ENCODE peak calls at places on chromosomes 3 and 15, in six cellular contexts. G is A549, Z is mesendoderm, Y is BE2C, C is aorta, B is tibial nerve. P is an unnamed sample.

GRCh38 chr3:95394286-95394685 is 1331.4 kb downstream of the NSUN3 start:
- DNase-seq in B (no peak), Z (no peak), G (no peak), C (no peak), Y (no peak), P (no peak)

GRCh38 chr15:98549003-98549402 is 99.3 kb upstream of the IGF1R start:
- DNase-seq in Z (no peak), Y (no peak), B (no peak), G (no peak), C (no peak), P (no peak)

GRCh38 chr15:47517737-47518136 is 199.6 kb upstream of the SEMA6D start:
- DNase-seq in B (no peak), C (no peak), Y (no peak), G (no peak), Z (no peak), P (no peak)

GRCh38 chr3:68018275-68018674 is 363.9 kb upstream of the SUCLG2 start:
- DNase-seq in Z (no peak), C (no peak), G (no peak), B (no peak), Y (no peak), P (no peak)

GRCh38 chr3:155701882-155702465 is 42.9 kb downstream of the PLCH1 start:
- DNase-seq in G (peak; percentile 36), B (peak; percentile 43), Y (no peak), C (no peak), Z (peak; percentile 67), P (no peak)

GRCh38 chr15:42405876-42406482 is 46.7 kb downstream of the CAPN3 start:
- DNase-seq in C (no peak), Y (no peak), B (no peak), G (no peak), Z (no peak), P (no peak)

GRCh38 chr15:60179786-60180391 is 175.8 kb downstream of the FOXB1 start:
- DNase-seq in G (peak; percentile 50), C (no peak), Z (peak; percentile 49), Y (peak; percentile 24), B (peak; percentile 31), P (no peak)

GRCh38 chr3:112086857-112087524 is 802 bp downstream of the C3orf52 start:
- DNase-seq in Y (no peak), Z (no peak), C (no peak), B (no peak), G (peak; percentile 37), P (no peak)

GRCh38 chr15:51312754-51313390 is 25.5 kb downstream of the CYP19A1 start:
- DNase-seq in B (no peak), C (no peak), Z (no peak), G (no peak), Y (no peak), P (no peak)

GRCh38 chr3:124429129-124429815 is 301.0 kb upstream of the UMPS start:
- DNase-seq in Y (no peak), Z (peak; percentile 79), B (no peak), G (peak; percentile 10), C (no peak), P (no peak)

GRCh38 chr3:110814170-110815007 is 257.2 kb upstream of the NECTIN3 start:
- DNase-seq in C (no peak), B (no peak), Z (peak; percentile 14), Y (no peak), G (no peak), P (no peak)

GRCh38 chr3:39196034-39196433 is 3.6 kb upstream of the XIRP1 start:
- DNase-seq in Z (no peak), B (no peak), Y (no peak), G (no peak), C (no peak), P (no peak)

GRCh38 chr3:112030911-112031310 is 3.6 kb upstream of the TMPRSS7 start:
- DNase-seq in B (no peak), Y (no peak), Z (no peak), G (no peak), C (no peak), P (no peak)

GRCh38 chr3:196323016-196323415 is 5.0 kb upstream of the DYNLT2B start:
- DNase-seq in G (no peak), C (no peak), Z (no peak), B (no peak), Y (no peak), P (no peak)

GRCh38 chr3:124691599-124691998 is 38.7 kb upstream of the UMPS start:
- DNase-seq in C (no peak), Z (no peak), G (no peak), Y (peak; percentile 15), B (no peak), P (no peak)

GRCh38 chr3:134976948-134977347 is 181.9 kb downstream of the EPHB1 start:
- DNase-seq in C (no peak), G (no peak), Z (peak; percentile 37), Y (no peak), B (no peak), P (no peak)

GRCh38 chr3:30611613-30612421 is 5.4 kb downstream of the TGFBR2 start:
- DNase-seq in B (no peak), Z (peak; percentile 47), Y (no peak), C (no peak), G (peak; percentile 57), P (no peak)

GRCh38 chr15:69164807-69165636 is 4.6 kb downstream of the GLCE start:
- DNase-seq in B (no peak), G (no peak), Z (no peak), Y (no peak), C (no peak), P (no peak)

GRCh38 chr3:45756055-45756454 is 40.3 kb downstream of the SLC6A20 start:
- DNase-seq in Z (peak; percentile 62), B (no peak), C (no peak), G (no peak), Y (no peak), P (no peak)

DNA sequence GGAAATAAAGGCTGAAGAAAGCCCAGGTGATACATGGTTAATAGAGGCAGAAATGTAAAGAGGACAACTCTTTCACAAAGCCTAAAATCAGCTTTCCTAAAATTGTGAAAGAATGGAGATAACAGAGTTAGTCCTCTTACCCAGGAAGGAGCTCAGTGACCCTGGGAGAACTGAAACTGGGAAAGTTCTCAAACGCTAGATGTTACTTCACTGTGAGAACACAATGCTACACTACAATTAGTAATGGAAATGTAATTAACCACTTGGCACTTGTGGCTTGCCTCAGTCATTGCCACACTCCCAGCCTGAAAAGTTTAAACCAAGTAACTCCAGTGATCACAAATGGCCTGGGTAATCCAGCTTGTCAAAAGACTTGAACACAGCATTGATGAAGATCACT is 102.7 kb upstream of the FGF7 start:
- DNase-seq in B (no peak), G (no peak), Y (no peak), Z (no peak), C (no peak), P (no peak)
- H3K4me1 ChIP-seq in B (no peaks in the 10 kb centered on the region), G (no peaks in the 10 kb centered on the region), Y (peaks cover 7% of the 10 kb centered on the region), Z (peaks cover 1% of the 10 kb centered on the region), C (no peaks in the 10 kb centered on the region), P (peaks cover 19% of the 10 kb centered on the region)

DNA sequence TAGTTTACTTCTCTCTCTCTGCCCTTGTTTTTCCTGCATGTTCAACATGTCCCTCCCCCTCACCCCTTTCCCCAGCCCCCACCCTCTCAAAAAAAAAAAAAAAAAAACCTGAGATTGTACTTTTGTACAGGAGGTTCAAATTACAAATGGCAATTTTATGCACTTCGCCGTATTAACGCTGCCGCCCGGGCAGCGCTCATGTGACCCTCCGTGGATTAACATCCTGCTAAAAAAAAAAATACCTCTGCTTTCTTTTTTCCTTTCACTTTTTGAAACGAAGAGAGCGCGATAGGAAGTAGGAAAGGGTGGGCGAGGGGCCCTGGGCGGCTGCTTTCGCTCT is 2.3 kb downstream of the NR2F2 start:
- DNase-seq in Z (no peak), B (no peak), C (no peak), G (no peak), Y (no peak), P (no peak)
- H3K4me3 ChIP-seq in Z (no peak overlapping the region), B (peak overlapping the region; percentile 74), C (peak overlapping the region; percentile 98), G (peak overlapping the region; percentile 71), Y (peak overlapping the region; percentile 74), P (peak overlapping the region; percentile 88)

GRCh38 chr3:188166471-188166870 is 12.5 kb downstream of the LPP start:
- DNase-seq in G (no peak), C (no peak), Y (no peak), B (no peak), Z (no peak), P (no peak)

GRCh38 chr3:188160751-188161150 is 6.8 kb downstream of the LPP start:
- DNase-seq in Y (no peak), C (no peak), B (no peak), G (no peak), Z (no peak), P (no peak)

GRCh38 chr3:188158731-188159355 is 4.9 kb downstream of the LPP start:
- DNase-seq in Y (no peak), C (no peak), G (no peak), Z (no peak), B (no peak), P (no peak)

GRCh38 chr3:188165596-188165995 is 11.6 kb downstream of the LPP start:
- DNase-seq in Z (no peak), C (no peak), G (no peak), Y (no peak), B (no peak), P (no peak)

GRCh38 chr3:188164248-188164687 is 10.3 kb downstream of the LPP start:
- DNase-seq in Z (no peak), C (no peak), Y (no peak), B (no peak), G (no peak), P (no peak)
- H3K4me1 ChIP-seq in Z (peaks cover 4% of the 10 kb centered on the region), C (peaks cover 16% of the 10 kb centered on the region), Y (peaks cover 3% of the 10 kb centered on the region), B (peaks cover 3% of the 10 kb centered on the region), G (peaks cover 79% of the 10 kb centered on the region), P (peaks cover 100% of the 10 kb centered on the region)

DNA sequence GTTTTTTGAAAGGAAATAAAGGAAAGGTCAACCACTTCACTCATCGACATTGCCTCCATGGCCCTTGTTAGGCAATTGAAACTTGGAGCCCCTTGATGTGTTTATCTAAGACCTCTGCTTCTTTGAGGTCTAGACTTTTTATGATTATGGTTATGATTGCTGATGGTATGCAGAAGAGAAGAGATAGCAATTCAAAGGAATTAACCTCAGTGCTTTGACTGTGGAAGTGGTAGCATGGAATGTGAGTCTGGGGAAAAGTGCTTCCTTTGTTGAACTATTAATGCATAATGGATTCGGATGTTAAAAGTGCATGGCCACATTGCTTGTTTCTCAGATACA is 46.1 kb downstream of the FNDC3B start:
- DNase-seq in Z (no peak), G (no peak), B (no peak), Y (no peak), C (no peak), P (no peak)
- H3K4me3 ChIP-seq in Z (no peak overlapping the region), G (no peak overlapping the region), B (no peak overlapping the region), Y (no peak overlapping the region), C (no peak overlapping the region), P (no peak overlapping the region)

GRCh38 chr3:59385547-59385946 is 335.7 kb upstream of the CFAP20DC start:
- DNase-seq in B (no peak), Y (no peak), G (no peak), C (no peak), Z (no peak), P (no peak)
- H3K4me1 ChIP-seq in B (no peaks in the 10 kb centered on the region), Y (no peaks in the 10 kb centered on the region), G (no peaks in the 10 kb centered on the region), C (no peaks in the 10 kb centered on the region), Z (no peaks in the 10 kb centered on the region), P (no peaks in the 10 kb centered on the region)